ENCODE peak calls at places on chromosomes 7 and 10, in five cellular contexts. J is SJSA1, H is left ventricle myocardium inferior, F is mesenchymal stem cell, S is hepatocyte. W is an unnamed sample. For H3K4me1, the result is how much of the 10 kb centered on the place peaks cover.

GRCh38 chr10:68109312-68109711 is at the start of gene MYPN:
- DNase-seq in J (no peak), H (no peak), F (no peak), S (no peak), W (no peak)

GRCh38 chr10:95384011-95384704 is 93.4 kb upstream of the PDLIM1 start:
- DNase-seq in J (no peak), H (no peak), F (no peak), S (no peak), W (no peak)

GRCh38 chr7:107230334-107230733 is 61.5 kb downstream of the HBP1 start:
- DNase-seq in J (no peak), H (no peak), F (no peak), S (no peak), W (no peak)

GRCh38 chr10:19762026-19762425 is 54.2 kb upstream of the PLXDC2 start:
- DNase-seq in J (no peak), H (no peak), F (peak), S (no peak), W (no peak)

GRCh38 chr10:124594240-124594639 is 132.6 kb downstream of the LHPP start:
- DNase-seq in J (no peak), H (no peak), F (no peak), S (no peak), W (no peak)

GRCh38 chr10:22854935-22855421 is 72.9 kb upstream of the ARMC3 start:
- DNase-seq in J (no peak), H (no peak), F (peak), S (peak), W (no peak)

GRCh38 chr7:24920702-24921679 is 59.0 kb downstream of the OSBPL3 start:
- DNase-seq in J (no peak), H (no peak), F (no peak), S (no peak), W (no peak)

GRCh38 chr7:50730459-50731400 is 52.0 kb downstream of the GRB10 start:
- DNase-seq in J (no peak), H (no peak), F (no peak), S (no peak), W (no peak)

GRCh38 chr10:19499291-19499765 is 316.9 kb upstream of the PLXDC2 start:
- DNase-seq in J (no peak), H (no peak), F (no peak), S (no peak), W (no peak)

GRCh38 chr7:44461387-44461786 is 29.1 kb downstream of the NUDCD3 start:
- DNase-seq in J (no peak), H (no peak), F (peak), S (no peak), W (no peak)

GRCh38 chr10:3395487-3395886 is 222.9 kb upstream of the PITRM1 start:
- DNase-seq in J (no peak), H (no peak), F (no peak), S (no peak), W (no peak)

GRCh38 chr10:102311025-102311420 is 65.7 kb downstream of the GBF1 start:
- DNase-seq in J (no peak), H (no peak), F (peak), S (no peak), W (no peak)

GRCh38 chr10:663844-664243 is 25.6 kb downstream of the DIP2C start:
- DNase-seq in J (peak), H (no peak), F (no peak), S (no peak), W (no peak)

GRCh38 chr7:17769918-17770317 is 170.4 kb downstream of the SNX13 start:
- DNase-seq in J (peak), H (peak), F (peak), S (peak), W (peak)

GRCh38 chr10:60082341-60083038 is 176.1 kb upstream of the CCDC6 start:
- DNase-seq in J (no peak), H (no peak), F (no peak), S (no peak), W (no peak)

GRCh38 chr10:114684085-114684821 is 26.2 kb upstream of the ABLIM1 start:
- DNase-seq in J (no peak), H (peak), F (peak), S (peak), W (peak)

GRCh38 chr7:8639668-8640067 is 206.3 kb downstream of the NXPH1 start:
- DNase-seq in J (no peak), H (no peak), F (no peak), S (no peak), W (no peak)

GRCh38 chr7:135713836-135714470 is 14.0 kb downstream of the SLC13A4 start:
- DNase-seq in J (no peak), H (no peak), F (no peak), S (no peak), W (no peak)

GRCh38 chr10:67036808-67037207 is 111.0 kb downstream of the LRRTM3 start:
- DNase-seq in J (no peak), H (no peak), F (no peak), S (no peak), W (no peak)

GRCh38 chr10:119671381-119671780 is 20.2 kb downstream of the BAG3 start:
- DNase-seq in J (no peak), H (no peak), F (no peak), S (no peak), W (no peak)
- H3K4me1 ChIP-seq in J (under half), H (half or more), F (under half), S (under half), W (under half)

GRCh38 chr10:77925410-77925794 is 1.2 kb downstream of the DLG5 start:
- DNase-seq in J (peak), H (no peak), F (peak), S (peak), W (peak)
- H3K4me3 ChIP-seq in J (peak), H (peak), F (peak), S (peak), W (peak)

GRCh38 chr7:127392566-127393369 is at the start of gene ZNF800:
- DNase-seq in J (peak), H (peak), F (peak), S (peak), W (peak)

GRCh38 chr7:127390186-127390816 is 2.2 kb downstream of the ZNF800 start:
- DNase-seq in J (no peak), H (no peak), F (no peak), S (no peak), W (peak)

GRCh38 chr7:127390817-127391590 is 1.5 kb downstream of the ZNF800 start:
- DNase-seq in J (no peak), H (no peak), F (no peak), S (no peak), W (no peak)

GRCh38 chr7:127392182-127392565 is 334 bp downstream of the ZNF800 start:
- DNase-seq in J (peak), H (peak), F (peak), S (peak), W (peak)

DNA sequence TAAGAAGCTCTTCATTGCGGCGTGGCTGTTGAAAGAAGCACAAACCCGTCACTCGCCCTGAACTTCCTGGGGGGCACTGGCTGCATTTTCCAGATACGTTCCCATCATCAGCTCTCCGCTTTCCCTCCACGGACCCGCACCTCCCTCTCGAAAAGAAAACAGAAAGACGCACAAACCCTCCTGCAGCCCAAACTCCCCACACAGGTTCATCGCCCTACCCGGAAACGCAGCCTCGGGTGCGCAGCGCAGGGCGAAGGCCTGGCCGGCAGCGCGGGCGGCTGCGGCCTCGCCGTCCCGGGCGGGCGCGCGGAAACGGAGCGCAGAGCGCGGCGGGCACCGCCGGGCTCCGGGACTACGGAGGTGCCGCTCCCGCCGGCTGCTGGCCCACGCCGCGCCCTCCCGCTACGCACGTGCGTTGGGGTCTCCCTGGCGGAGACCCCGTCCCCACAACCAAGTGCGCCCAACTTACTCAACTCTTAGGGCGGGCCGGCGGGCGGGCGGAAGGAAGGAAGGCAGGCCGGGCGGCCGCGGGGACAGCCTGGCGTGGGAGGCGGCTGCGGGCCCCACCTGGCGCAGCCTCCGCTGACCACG is 822 bp downstream of the ZNF800 start:
- DNase-seq in J (no peak), H (no peak), F (peak), S (peak), W (peak)
- H3K4me1 ChIP-seq in J (under half), H (half or more), F (under half), S (under half), W (under half)

GRCh38 chr7:102912742-102913141 is at the start of gene LRRC17:
- DNase-seq in J (no peak), H (no peak), F (peak), S (peak), W (no peak)

GRCh38 chr7:102916881-102917280 is 4.1 kb downstream of the LRRC17 start:
- DNase-seq in J (no peak), H (no peak), F (no peak), S (no peak), W (no peak)

GRCh38 chr7:102916426-102916825 is 3.6 kb downstream of the LRRC17 start:
- DNase-seq in J (no peak), H (no peak), F (no peak), S (no peak), W (no peak)

GRCh38 chr7:102913846-102914245 is 1.0 kb downstream of the LRRC17 start:
- DNase-seq in J (no peak), H (no peak), F (no peak), S (no peak), W (no peak)

GRCh38 chr7:102914585-102914984 is 1.8 kb downstream of the LRRC17 start:
- DNase-seq in J (no peak), H (peak), F (no peak), S (peak), W (no peak)
- H3K4me3 ChIP-seq in J (no peak), H (peak), F (no peak), S (peak), W (no peak)

GRCh38 chr7:151691449-151691848 is 171.8 kb upstream of the RHEB start:
- DNase-seq in J (no peak), H (no peak), F (no peak), S (no peak), W (no peak)
- H3K4me1 ChIP-seq in J (half or more), H (half or more), F (under half), S (half or more), W (under half)

DNA sequence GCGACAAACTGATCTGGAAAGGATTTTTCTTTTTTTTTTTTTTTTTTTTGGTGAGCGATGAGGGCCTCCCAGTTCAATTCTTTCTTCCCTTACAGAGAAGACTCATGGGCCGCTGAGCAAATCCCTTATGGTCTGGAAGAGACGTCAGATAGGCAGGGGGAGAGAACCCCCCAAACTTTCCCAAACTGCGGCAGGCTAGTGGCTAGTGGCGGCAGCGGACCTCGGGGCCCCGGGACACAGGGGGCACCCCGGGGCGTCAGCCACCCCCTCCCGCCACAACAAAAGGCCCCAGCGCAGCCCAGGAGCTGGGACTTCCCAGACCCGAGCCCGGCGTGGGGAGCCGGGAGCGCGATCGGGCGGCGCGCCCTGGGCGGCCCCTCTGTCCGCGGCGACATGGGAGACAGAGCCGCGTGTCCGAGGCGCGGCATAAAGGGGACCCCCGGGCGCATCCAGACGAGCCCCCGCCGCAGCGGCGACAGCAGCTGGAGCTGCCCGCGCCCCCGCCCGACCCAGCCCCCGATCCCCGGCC is 813 bp downstream of the FAM171A1 start:
- DNase-seq in J (no peak), H (peak), F (peak), S (peak), W (peak)
- H3K4me3 ChIP-seq in J (peak), H (peak), F (peak), S (peak), W (peak)

W was measured in small intestine.